ENCODE peak calls at places on chromosomes 6 and 20, in ten cellular contexts. I, P, W, K, J, E, A, Y, U and B are unnamed samples.

GRCh38 chr6:16049178-16049577 is 79.7 kb upstream of the MYLIP start:
- DNase-seq in I (no peak), E (no peak), P (no peak), J (no peak), W (no peak), K (no peak), A (no peak), U (peak), Y (no peak), B (no peak)

GRCh38 chr6:134303903-134304302 is 14.0 kb downstream of the SGK1 start:
- DNase-seq in I (no peak), E (no peak), W (no peak), A (no peak), U (no peak), K (no peak), P (no peak), Y (no peak), J (no peak), B (no peak)

GRCh38 chr20:43744966-43745733 is 18.3 kb upstream of the GTSF1L start:
- DNase-seq in E (no peak), I (no peak), P (no peak), K (no peak), A (no peak), U (no peak), Y (no peak), W (no peak), J (no peak), B (no peak)

GRCh38 chr6:13358486-13358885 is 30.1 kb upstream of the TBC1D7 start:
- DNase-seq in W (no peak), I (no peak), E (no peak), A (no peak), J (no peak), Y (no peak), P (no peak), K (no peak), U (no peak), B (no peak)

GRCh38 chr6:315226-315625 is 22.9 kb downstream of the DUSP22 start:
- DNase-seq in E (no peak), I (no peak), K (no peak), W (no peak), U (no peak), P (no peak), J (no peak), A (no peak), Y (no peak), B (no peak)

GRCh38 chr20:15039088-15039762 is 701.8 kb upstream of the FLRT3 start:
- DNase-seq in Y (no peak), P (no peak), U (no peak), I (peak), W (no peak), A (no peak), K (no peak), J (peak), E (no peak), B (no peak)

GRCh38 chr6:146410851-146411595 is 132.6 kb upstream of the RAB32 start:
- DNase-seq in W (no peak), I (no peak), U (no peak), A (no peak), E (no peak), J (peak), Y (no peak), P (no peak), K (no peak), B (no peak)

GRCh38 chr6:31538805-31539400 is 2.9 kb downstream of the DDX39B start:
- DNase-seq in I (no peak), W (no peak), E (no peak), K (no peak), A (no peak), Y (no peak), J (no peak), P (no peak), U (no peak), B (no peak)